ENCODE peak calls at places on chromosome 11, in five cellular contexts. Z, H, X, I and S are unnamed samples.
A peak's percentile ranks its signal among the peaks of the same experiment; 100 is the strongest.

GRCh38 chr11:43765194-43765593 is 84.7 kb downstream of the HSD17B12 start:
- DNase-seq in Z (no peak), H (no peak), X (no peak), I (no peak), S (no peak)

GRCh38 chr11:120789391-120789790 is 234.5 kb upstream of the TBCEL start:
- DNase-seq in Z (peak; percentile 34), H (no peak), X (no peak), I (no peak), S (no peak)

GRCh38 chr11:13052130-13052541 is 43.0 kb downstream of the RASSF10 start:
- DNase-seq in Z (no peak), H (no peak), X (no peak), I (no peak), S (no peak)

GRCh38 chr11:74870485-74870884 is 78.4 kb downstream of the XRRA1 start:
- DNase-seq in Z (no peak), H (peak; percentile 45), X (peak; percentile 22), I (no peak), S (peak; percentile 85)

GRCh38 chr11:102868359-102868758 is 6.4 kb downstream of the MMP12 start:
- DNase-seq in Z (no peak), H (no peak), X (no peak), I (no peak), S (peak; percentile 81)

GRCh38 chr11:79160786-79161403 is 279.9 kb downstream of the TENM4 start:
- DNase-seq in Z (no peak), H (no peak), X (no peak), I (peak; percentile 12), S (peak; percentile 58)

GRCh38 chr11:101860694-101861371 is 54.0 kb upstream of the CEP126 start:
- DNase-seq in Z (no peak), H (no peak), X (peak; percentile 36), I (peak; percentile 36), S (no peak)

GRCh38 chr11:72744474-72744873 is 7.7 kb downstream of the ARAP1 start:
- DNase-seq in Z (peak; percentile 74), H (no peak), X (no peak), I (no peak), S (no peak)

GRCh38 chr11:26297179-26297970 is 34.6 kb upstream of the ANO3 start:
- DNase-seq in Z (no peak), H (peak; percentile 47), X (peak; percentile 58), I (peak; percentile 32), S (peak; percentile 65)